ENCODE peak calls at places on chromosome 18, in nine cellular contexts. J, T, H, D, O, X, L, S and K are unnamed samples.

GRCh38 chr18:49728542-49728941 is 84.8 kb downstream of the ACAA2 start:
- DNase-seq in J (no peak), T (no peak), H (no peak), D (peak; percentile 68), O (peak; percentile 75), X (no peak), L (no peak), S (peak; percentile 57), K (no peak)

GRCh38 chr18:48215876-48216638 is 193.1 kb downstream of the ZBTB7C start:
- DNase-seq in J (no peak), T (no peak), H (no peak), D (no peak), O (no peak), X (no peak), L (no peak), S (no peak), K (no peak)

GRCh38 chr18:22985250-22985649 is 52.1 kb downstream of the RBBP8 start:
- DNase-seq in J (no peak), T (no peak), H (no peak), D (no peak), O (no peak), X (no peak), L (no peak), S (no peak), K (no peak)

GRCh38 chr18:58611471-58612131 is 17.3 kb downstream of the ALPK2 start:
- DNase-seq in J (no peak), T (no peak), H (no peak), D (no peak), O (no peak), X (no peak), L (peak; percentile 96), S (no peak), K (no peak)

GRCh38 chr18:52288403-52289004 is 51.5 kb upstream of the DCC start:
- DNase-seq in J (no peak), T (no peak), H (no peak), D (peak; percentile 42), O (peak; percentile 58), X (no peak), L (no peak), S (peak; percentile 34), K (no peak)

GRCh38 chr18:74679006-74679678 is 81.5 kb downstream of the ZNF407 start:
- DNase-seq in J (no peak), T (no peak), H (no peak), D (no peak), O (no peak), X (no peak), L (no peak), S (no peak), K (no peak)

GRCh38 chr18:49050462-49050861 is 99.7 kb upstream of the SMAD7 start:
- DNase-seq in J (no peak), T (no peak), H (no peak), D (no peak), O (no peak), X (no peak), L (no peak), S (no peak), K (no peak)

GRCh38 chr18:5475252-5475651 is 68.5 kb downstream of the EPB41L3 start:
- DNase-seq in J (no peak), T (no peak), H (no peak), D (no peak), O (no peak), X (no peak), L (no peak), S (no peak), K (no peak)

GRCh38 chr18:29028560-29028959 is 851.6 kb upstream of the CDH2 start:
- DNase-seq in J (no peak), T (no peak), H (no peak), D (no peak), O (no peak), X (no peak), L (no peak), S (no peak), K (no peak)

GRCh38 chr18:66560092-66560491 is 43.8 kb downstream of the CDH19 start:
- DNase-seq in J (peak; percentile 21), T (no peak), H (no peak), D (peak; percentile 65), O (peak; percentile 75), X (no peak), L (peak; percentile 0), S (no peak), K (no peak)

GRCh38 chr18:8661754-8662573 is 43.4 kb upstream of the MTCL1 start:
- DNase-seq in J (peak; percentile 69), T (no peak), H (no peak), D (no peak), O (peak; percentile 99), X (no peak), L (peak; percentile 16), S (no peak), K (no peak)

GRCh38 chr18:75257596-75257995 is 47.0 kb downstream of the TSHZ1 start:
- DNase-seq in J (no peak), T (no peak), H (no peak), D (no peak), O (no peak), X (no peak), L (no peak), S (no peak), K (no peak)

GRCh38 chr18:48227206-48227605 is 182.0 kb downstream of the ZBTB7C start:
- DNase-seq in J (no peak), T (no peak), H (no peak), D (peak; percentile 55), O (no peak), X (no peak), L (peak; percentile 65), S (peak; percentile 53), K (no peak)

GRCh38 chr18:22475426-22476100 is 57.8 kb upstream of the CTAGE1 start:
- DNase-seq in J (no peak), T (no peak), H (no peak), D (peak; percentile 31), O (no peak), X (no peak), L (no peak), S (no peak), K (no peak)

GRCh38 chr18:79416677-79417052 is 20.9 kb downstream of the NFATC1 start:
- DNase-seq in J (no peak), T (no peak), H (no peak), D (no peak), O (no peak), X (no peak), L (no peak), S (no peak), K (no peak)

GRCh38 chr18:8088626-8089025 is 520.6 kb upstream of the RAB12 start:
- DNase-seq in J (no peak), T (no peak), H (no peak), D (no peak), O (no peak), X (no peak), L (no peak), S (no peak), K (no peak)

GRCh38 chr18:46672062-46672970 is 15.3 kb upstream of the LOXHD1 start:
- DNase-seq in J (no peak), T (no peak), H (no peak), D (no peak), O (no peak), X (no peak), L (peak; percentile 28), S (no peak), K (no peak)

GRCh38 chr18:61892683-61893303 is at the start of gene RNF152:
- DNase-seq in J (peak; percentile 39), T (no peak), H (peak; percentile 46), D (no peak), O (peak; percentile 94), X (no peak), L (no peak), S (peak; percentile 37), K (peak; percentile 73)

GRCh38 chr18:56221195-56222065 is 417.0 kb downstream of the TXNL1 start:
- DNase-seq in J (no peak), T (no peak), H (no peak), D (no peak), O (no peak), X (no peak), L (no peak), S (no peak), K (no peak)

GRCh38 chr18:3998698-3999333 is 456.3 kb downstream of the DLGAP1 start:
- DNase-seq in J (no peak), T (no peak), H (no peak), D (peak; percentile 73), O (peak; percentile 41), X (peak; percentile 42), L (peak; percentile 36), S (no peak), K (no peak)

GRCh38 chr18:48567388-48567787 is 28.6 kb downstream of the CTIF start:
- DNase-seq in J (no peak), T (no peak), H (no peak), D (no peak), O (no peak), X (no peak), L (no peak), S (no peak), K (no peak)

GRCh38 chr18:49061906-49062831 is 111.4 kb upstream of the SMAD7 start:
- DNase-seq in J (no peak), T (no peak), H (no peak), D (no peak), O (no peak), X (no peak), L (no peak), S (no peak), K (no peak)

GRCh38 chr18:57630002-57630758 is 8.5 kb upstream of the NARS1 start:
- DNase-seq in J (peak; percentile 60), T (peak; percentile 61), H (peak; percentile 92), D (peak; percentile 82), O (peak; percentile 97), X (peak; percentile 95), L (peak; percentile 83), S (peak; percentile 96), K (peak; percentile 98)

GRCh38 chr18:38944446-38945024 is 1378.9 kb upstream of the CELF4 start:
- DNase-seq in J (no peak), T (no peak), H (no peak), D (no peak), O (no peak), X (no peak), L (no peak), S (no peak), K (no peak)

GRCh38 chr18:79047556-79048244 is 21.5 kb upstream of the ATP9B start:
- DNase-seq in J (no peak), T (no peak), H (no peak), D (no peak), O (no peak), X (no peak), L (no peak), S (no peak), K (no peak)

GRCh38 chr18:66316708-66317107 is 287.2 kb downstream of the CDH19 start:
- DNase-seq in J (no peak), T (no peak), H (no peak), D (no peak), O (no peak), X (no peak), L (no peak), S (no peak), K (no peak)

GRCh38 chr18:74803769-74804168 is 206.1 kb downstream of the ZNF407 start:
- DNase-seq in J (no peak), T (no peak), H (no peak), D (no peak), O (no peak), X (no peak), L (no peak), S (no peak), K (no peak)

GRCh38 chr18:43060020-43060419 is 55.5 kb downstream of the RIT2 start:
- DNase-seq in J (no peak), T (peak; percentile 9), H (no peak), D (peak; percentile 48), O (no peak), X (peak; percentile 17), L (peak; percentile 56), S (no peak), K (no peak)

GRCh38 chr18:74190086-74190485 is 41.8 kb downstream of the TIMM21 start:
- DNase-seq in J (no peak), T (no peak), H (no peak), D (no peak), O (no peak), X (peak; percentile 77), L (no peak), S (no peak), K (no peak)

GRCh38 chr18:56391933-56392590 is 246.3 kb downstream of the TXNL1 start:
- DNase-seq in J (no peak), T (no peak), H (no peak), D (no peak), O (peak; percentile 18), X (no peak), L (no peak), S (no peak), K (no peak)

GRCh38 chr18:52339891-52340371 is at the start of gene DCC:
- DNase-seq in J (no peak), T (no peak), H (no peak), D (no peak), O (peak; percentile 92), X (peak; percentile 38), L (peak; percentile 28), S (no peak), K (no peak)